ENCODE peak calls at places on chromosomes 4 and X, in seven cellular contexts. One of them, this sample, is unnamed. For H3K4me1, the result is how much of the 10 kb centered on the place peaks cover.

GRCh38 chrX:31499120-31499519 is 427.3 kb upstream of the FTHL17 start:
- DNase-seq in tibial nerve: no peak
- DNase-seq in Karpas-422: no peak
- DNase-seq in cardiac muscle cell: peak
- DNase-seq in right lobe of liver: no peak
- DNase-seq in Peyer's patch: no peak
- DNase-seq in colonic mucosa: no peak
- DNase-seq in this sample: no peak

GRCh38 chrX:75038925-75039324 is 113.7 kb upstream of the NEXMIF start:
- DNase-seq in tibial nerve: no peak
- DNase-seq in Karpas-422: peak
- DNase-seq in cardiac muscle cell: peak
- DNase-seq in right lobe of liver: no peak
- DNase-seq in Peyer's patch: no peak
- DNase-seq in colonic mucosa: no peak
- DNase-seq in this sample: peak

GRCh38 chrX:18885317-18886004 is 98.5 kb downstream of the PHKA2 start:
- DNase-seq in tibial nerve: no peak
- DNase-seq in Karpas-422: no peak
- DNase-seq in cardiac muscle cell: peak
- DNase-seq in right lobe of liver: no peak
- DNase-seq in Peyer's patch: no peak
- DNase-seq in colonic mucosa: no peak
- DNase-seq in this sample: no peak

GRCh38 chr4:3067473-3068001 is 6.8 kb downstream of the HTT-AS start:
- DNase-seq in tibial nerve: no peak
- DNase-seq in Karpas-422: no peak
- DNase-seq in cardiac muscle cell: no peak
- DNase-seq in right lobe of liver: no peak
- DNase-seq in Peyer's patch: no peak
- DNase-seq in colonic mucosa: no peak
- DNase-seq in this sample: no peak

GRCh38 chr4:82561745-82562552 is at the start of gene TMEM150C:
- DNase-seq in tibial nerve: no peak
- DNase-seq in Karpas-422: no peak
- DNase-seq in cardiac muscle cell: peak
- DNase-seq in right lobe of liver: peak
- DNase-seq in Peyer's patch: no peak
- DNase-seq in colonic mucosa: peak
- DNase-seq in this sample: peak

GRCh38 chrX:100512471-100512870 is 72.3 kb upstream of the TNMD start:
- DNase-seq in tibial nerve: no peak
- DNase-seq in Karpas-422: peak
- DNase-seq in cardiac muscle cell: peak
- DNase-seq in right lobe of liver: no peak
- DNase-seq in Peyer's patch: no peak
- DNase-seq in colonic mucosa: no peak
- DNase-seq in this sample: no peak

GRCh38 chr4:91596683-91597082 is 707.1 kb upstream of the GRID2 start:
- DNase-seq in tibial nerve: no peak
- DNase-seq in Karpas-422: no peak
- DNase-seq in cardiac muscle cell: no peak
- DNase-seq in right lobe of liver: no peak
- DNase-seq in Peyer's patch: no peak
- DNase-seq in colonic mucosa: no peak
- DNase-seq in this sample: no peak

GRCh38 chr4:135418353-135418752 is 1216.8 kb upstream of the PABPC4L start:
- DNase-seq in tibial nerve: no peak
- DNase-seq in Karpas-422: peak
- DNase-seq in cardiac muscle cell: peak
- DNase-seq in right lobe of liver: no peak
- DNase-seq in Peyer's patch: no peak
- DNase-seq in colonic mucosa: no peak
- DNase-seq in this sample: no peak

GRCh38 chrX:11756354-11757318 is 1.4 kb upstream of the MSL3 start:
- DNase-seq in tibial nerve: no peak
- DNase-seq in Karpas-422: peak
- DNase-seq in cardiac muscle cell: no peak
- DNase-seq in right lobe of liver: no peak
- DNase-seq in Peyer's patch: no peak
- DNase-seq in colonic mucosa: no peak
- DNase-seq in this sample: no peak

GRCh38 chrX:26262121-26262523 is 46.2 kb downstream of the MAGEB5 start:
- DNase-seq in tibial nerve: no peak
- DNase-seq in Karpas-422: no peak
- DNase-seq in cardiac muscle cell: peak
- DNase-seq in right lobe of liver: no peak
- DNase-seq in Peyer's patch: no peak
- DNase-seq in colonic mucosa: no peak
- DNase-seq in this sample: no peak

GRCh38 chr4:48798117-48798516 is 18.0 kb upstream of the FRYL start:
- DNase-seq in tibial nerve: no peak
- DNase-seq in Karpas-422: no peak
- DNase-seq in cardiac muscle cell: no peak
- DNase-seq in right lobe of liver: no peak
- DNase-seq in Peyer's patch: no peak
- DNase-seq in colonic mucosa: no peak
- DNase-seq in this sample: no peak

GRCh38 chrX:40411350-40412111 is 169.2 kb upstream of the ATP6AP2 start:
- DNase-seq in tibial nerve: no peak
- DNase-seq in Karpas-422: peak
- DNase-seq in cardiac muscle cell: peak
- DNase-seq in right lobe of liver: no peak
- DNase-seq in Peyer's patch: no peak
- DNase-seq in colonic mucosa: no peak
- DNase-seq in this sample: no peak

GRCh38 chr4:159273126-159273438 is 170.2 kb downstream of the RAPGEF2 start:
- DNase-seq in tibial nerve: no peak
- DNase-seq in Karpas-422: no peak
- DNase-seq in cardiac muscle cell: peak
- DNase-seq in right lobe of liver: no peak
- DNase-seq in Peyer's patch: no peak
- DNase-seq in colonic mucosa: no peak
- DNase-seq in this sample: peak

GRCh38 chrX:83186632-83187031 is 321.5 kb upstream of the POU3F4 start:
- DNase-seq in tibial nerve: no peak
- DNase-seq in Karpas-422: no peak
- DNase-seq in cardiac muscle cell: no peak
- DNase-seq in right lobe of liver: no peak
- DNase-seq in Peyer's patch: no peak
- DNase-seq in colonic mucosa: no peak
- DNase-seq in this sample: no peak

GRCh38 chr4:144451771-144452170 is 194.2 kb upstream of the HHIP start:
- DNase-seq in tibial nerve: no peak
- DNase-seq in Karpas-422: no peak
- DNase-seq in cardiac muscle cell: no peak
- DNase-seq in right lobe of liver: no peak
- DNase-seq in Peyer's patch: no peak
- DNase-seq in colonic mucosa: no peak
- DNase-seq in this sample: no peak

GRCh38 chrX:22202251-22202650 is 70.5 kb upstream of the CBLL2 start:
- DNase-seq in tibial nerve: no peak
- DNase-seq in Karpas-422: no peak
- DNase-seq in cardiac muscle cell: peak
- DNase-seq in right lobe of liver: no peak
- DNase-seq in Peyer's patch: no peak
- DNase-seq in colonic mucosa: no peak
- DNase-seq in this sample: no peak

GRCh38 chr4:28548549-28548948 is 1687.9 kb downstream of the STIM2 start:
- DNase-seq in tibial nerve: no peak
- DNase-seq in Karpas-422: no peak
- DNase-seq in cardiac muscle cell: peak
- DNase-seq in right lobe of liver: no peak
- DNase-seq in Peyer's patch: no peak
- DNase-seq in colonic mucosa: no peak
- DNase-seq in this sample: no peak

GRCh38 chr4:174365018-174365587 is 81.4 kb downstream of the CEP44 start:
- DNase-seq in tibial nerve: no peak
- DNase-seq in Karpas-422: peak
- DNase-seq in cardiac muscle cell: peak
- DNase-seq in right lobe of liver: no peak
- DNase-seq in Peyer's patch: no peak
- DNase-seq in colonic mucosa: no peak
- DNase-seq in this sample: no peak

GRCh38 chrX:36908801-36909403 is 99.3 kb upstream of the FAM47C start:
- DNase-seq in tibial nerve: no peak
- DNase-seq in Karpas-422: peak
- DNase-seq in cardiac muscle cell: peak
- DNase-seq in right lobe of liver: no peak
- DNase-seq in Peyer's patch: no peak
- DNase-seq in colonic mucosa: no peak
- DNase-seq in this sample: no peak

GRCh38 chrX:16903274-16904019 is 33.3 kb upstream of the RBBP7 start:
- DNase-seq in tibial nerve: no peak
- DNase-seq in Karpas-422: no peak
- DNase-seq in cardiac muscle cell: no peak
- DNase-seq in right lobe of liver: no peak
- DNase-seq in Peyer's patch: no peak
- DNase-seq in colonic mucosa: no peak
- DNase-seq in this sample: no peak

GRCh38 chr4:171130126-171130801 is 682.9 kb upstream of the GALNTL6 start:
- DNase-seq in tibial nerve: no peak
- DNase-seq in Karpas-422: no peak
- DNase-seq in cardiac muscle cell: no peak
- DNase-seq in right lobe of liver: no peak
- DNase-seq in Peyer's patch: no peak
- DNase-seq in colonic mucosa: no peak
- DNase-seq in this sample: no peak

GRCh38 chr4:147793569-147793968 is 61.7 kb downstream of the ARHGAP10 start:
- DNase-seq in tibial nerve: no peak
- DNase-seq in Karpas-422: no peak
- DNase-seq in cardiac muscle cell: no peak
- DNase-seq in right lobe of liver: no peak
- DNase-seq in Peyer's patch: no peak
- DNase-seq in colonic mucosa: no peak
- DNase-seq in this sample: no peak

GRCh38 chrX:40867352-40867751 is 132.0 kb upstream of the MED14 start:
- DNase-seq in tibial nerve: no peak
- DNase-seq in Karpas-422: no peak
- DNase-seq in cardiac muscle cell: peak
- DNase-seq in right lobe of liver: no peak
- DNase-seq in Peyer's patch: no peak
- DNase-seq in colonic mucosa: no peak
- DNase-seq in this sample: peak

GRCh38 chr4:153427363-153428071 is 38.6 kb upstream of the TMEM131L start:
- DNase-seq in tibial nerve: no peak
- DNase-seq in Karpas-422: no peak
- DNase-seq in cardiac muscle cell: peak
- DNase-seq in right lobe of liver: no peak
- DNase-seq in Peyer's patch: no peak
- DNase-seq in colonic mucosa: no peak
- DNase-seq in this sample: no peak

GRCh38 chrX:15815779-15816452 is 25.6 kb downstream of the ZRSR2 start:
- DNase-seq in tibial nerve: no peak
- DNase-seq in Karpas-422: peak
- DNase-seq in cardiac muscle cell: peak
- DNase-seq in right lobe of liver: no peak
- DNase-seq in Peyer's patch: no peak
- DNase-seq in colonic mucosa: no peak
- DNase-seq in this sample: peak
- H3K4me1 ChIP-seq in tibial nerve: under half
- H3K4me1 ChIP-seq in Karpas-422: under half
- H3K4me1 ChIP-seq in cardiac muscle cell: under half
- H3K4me1 ChIP-seq in right lobe of liver: under half
- H3K4me1 ChIP-seq in Peyer's patch: under half
- H3K4me1 ChIP-seq in colonic mucosa: under half
- H3K4me1 ChIP-seq in this sample: under half

GRCh38 chr4:2047031-2047660 is 12.0 kb upstream of the NAT8L start:
- DNase-seq in tibial nerve: no peak
- DNase-seq in Karpas-422: no peak
- DNase-seq in cardiac muscle cell: no peak
- DNase-seq in right lobe of liver: peak
- DNase-seq in Peyer's patch: no peak
- DNase-seq in colonic mucosa: no peak
- DNase-seq in this sample: no peak
- H3K4me3 ChIP-seq in tibial nerve: no peak
- H3K4me3 ChIP-seq in Karpas-422: no peak
- H3K4me3 ChIP-seq in cardiac muscle cell: no peak
- H3K4me3 ChIP-seq in right lobe of liver: no peak
- H3K4me3 ChIP-seq in Peyer's patch: no peak
- H3K4me3 ChIP-seq in colonic mucosa: no peak
- H3K4me3 ChIP-seq in this sample: no peak

GRCh38 chrX:153887385-153887784 is 1.4 kb upstream of the L1CAM start:
- DNase-seq in tibial nerve: no peak
- DNase-seq in Karpas-422: no peak
- DNase-seq in cardiac muscle cell: no peak
- DNase-seq in right lobe of liver: no peak
- DNase-seq in Peyer's patch: no peak
- DNase-seq in colonic mucosa: no peak
- DNase-seq in this sample: no peak
- H3K27ac ChIP-seq in tibial nerve: peak
- H3K27ac ChIP-seq in Karpas-422: no peak
- H3K27ac ChIP-seq in cardiac muscle cell: no peak
- H3K27ac ChIP-seq in right lobe of liver: no peak
- H3K27ac ChIP-seq in Peyer's patch: no peak
- H3K27ac ChIP-seq in colonic mucosa: no peak
- H3K27ac ChIP-seq in this sample: no peak

GRCh38 chr4:149795256-149795655 is 20.4 kb downstream of the IQCM start:
- DNase-seq in tibial nerve: no peak
- DNase-seq in Karpas-422: no peak
- DNase-seq in cardiac muscle cell: no peak
- DNase-seq in right lobe of liver: peak
- DNase-seq in Peyer's patch: no peak
- DNase-seq in colonic mucosa: no peak
- DNase-seq in this sample: no peak

GRCh38 chr4:149793459-149793858 is 22.2 kb downstream of the IQCM start:
- DNase-seq in tibial nerve: no peak
- DNase-seq in Karpas-422: no peak
- DNase-seq in cardiac muscle cell: no peak
- DNase-seq in right lobe of liver: no peak
- DNase-seq in Peyer's patch: no peak
- DNase-seq in colonic mucosa: no peak
- DNase-seq in this sample: no peak

GRCh38 chr4:149801416-149801815 is 14.2 kb downstream of the IQCM start:
- DNase-seq in tibial nerve: no peak
- DNase-seq in Karpas-422: no peak
- DNase-seq in cardiac muscle cell: no peak
- DNase-seq in right lobe of liver: no peak
- DNase-seq in Peyer's patch: no peak
- DNase-seq in colonic mucosa: no peak
- DNase-seq in this sample: no peak

GRCh38 chr4:149791836-149792235 is 23.8 kb downstream of the IQCM start:
- DNase-seq in tibial nerve: no peak
- DNase-seq in Karpas-422: no peak
- DNase-seq in cardiac muscle cell: peak
- DNase-seq in right lobe of liver: no peak
- DNase-seq in Peyer's patch: no peak
- DNase-seq in colonic mucosa: no peak
- DNase-seq in this sample: no peak

DNA sequence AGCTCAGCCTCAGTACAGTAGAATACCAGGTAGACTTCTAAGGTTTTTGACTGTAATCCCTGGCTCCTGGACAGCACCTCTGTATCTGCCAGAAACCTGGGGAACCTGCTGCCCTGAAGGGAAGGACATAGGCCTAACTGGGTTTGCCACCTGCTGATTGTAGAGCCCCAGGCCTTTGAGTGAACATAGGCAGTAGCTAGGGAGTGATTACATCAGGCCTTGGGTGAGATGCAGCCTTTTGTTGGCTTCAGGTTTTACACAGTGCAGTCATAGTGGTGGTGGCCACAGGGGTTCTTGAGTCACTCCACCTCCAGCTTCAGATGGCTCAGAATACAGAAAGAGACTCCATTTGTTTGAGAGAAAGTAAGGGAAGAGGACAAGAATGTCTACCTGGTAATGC is 19.3 kb downstream of the IQCM start:
- DNase-seq in tibial nerve: no peak
- DNase-seq in Karpas-422: no peak
- DNase-seq in cardiac muscle cell: no peak
- DNase-seq in right lobe of liver: no peak
- DNase-seq in Peyer's patch: no peak
- DNase-seq in colonic mucosa: no peak
- DNase-seq in this sample: no peak
- H3K4me1 ChIP-seq in tibial nerve: under half
- H3K4me1 ChIP-seq in Karpas-422: under half
- H3K4me1 ChIP-seq in cardiac muscle cell: under half
- H3K4me1 ChIP-seq in right lobe of liver: under half
- H3K4me1 ChIP-seq in Peyer's patch: under half
- H3K4me1 ChIP-seq in colonic mucosa: under half
- H3K4me1 ChIP-seq in this sample: under half

This sample was measured in adrenal gland.